ENCODE peak calls at places on chromosomes 7 and 10, in six cellular contexts. One of them, this sample, is unnamed.

GRCh38 chr10:32210306-32211045 is 136.5 kb downstream of the EPC1 start:
- DNase-seq in skeletal muscle cell: peak
- DNase-seq in adipocyte: peak
- DNase-seq in T47D: peak
- DNase-seq in activated CD4-positive, alpha-beta T cell treated with anti-CD3 and anti-CD28 coated beads for 48 hours: peak
- DNase-seq in amniotic stem cell: no peak
- DNase-seq in this sample: peak

GRCh38 chr7:138205614-138206150 is 129.4 kb downstream of the AKR1D1 start:
- DNase-seq in skeletal muscle cell: no peak
- DNase-seq in adipocyte: no peak
- DNase-seq in T47D: no peak
- DNase-seq in activated CD4-positive, alpha-beta T cell treated with anti-CD3 and anti-CD28 coated beads for 48 hours: no peak
- DNase-seq in amniotic stem cell: no peak
- DNase-seq in this sample: no peak

GRCh38 chr10:5840314-5841307 is 27.4 kb upstream of the GDI2 start:
- DNase-seq in skeletal muscle cell: peak
- DNase-seq in adipocyte: peak
- DNase-seq in T47D: no peak
- DNase-seq in activated CD4-positive, alpha-beta T cell treated with anti-CD3 and anti-CD28 coated beads for 48 hours: no peak
- DNase-seq in amniotic stem cell: no peak
- DNase-seq in this sample: no peak

GRCh38 chr7:77413861-77414424 is 2.2 kb downstream of the GSAP start:
- DNase-seq in skeletal muscle cell: no peak
- DNase-seq in adipocyte: peak
- DNase-seq in T47D: no peak
- DNase-seq in activated CD4-positive, alpha-beta T cell treated with anti-CD3 and anti-CD28 coated beads for 48 hours: no peak
- DNase-seq in amniotic stem cell: no peak
- DNase-seq in this sample: no peak

GRCh38 chr10:17512341-17513001 is 58.1 kb upstream of the ST8SIA6 start:
- DNase-seq in skeletal muscle cell: peak
- DNase-seq in adipocyte: peak
- DNase-seq in T47D: no peak
- DNase-seq in activated CD4-positive, alpha-beta T cell treated with anti-CD3 and anti-CD28 coated beads for 48 hours: no peak
- DNase-seq in amniotic stem cell: peak
- DNase-seq in this sample: peak

GRCh38 chr7:25625316-25625715 is 397.0 kb upstream of the NPVF start:
- DNase-seq in skeletal muscle cell: no peak
- DNase-seq in adipocyte: no peak
- DNase-seq in T47D: no peak
- DNase-seq in activated CD4-positive, alpha-beta T cell treated with anti-CD3 and anti-CD28 coated beads for 48 hours: no peak
- DNase-seq in amniotic stem cell: no peak
- DNase-seq in this sample: no peak

GRCh38 chr7:102005933-102006332 is 188.5 kb downstream of the CUX1 start:
- DNase-seq in skeletal muscle cell: no peak
- DNase-seq in adipocyte: no peak
- DNase-seq in T47D: no peak
- DNase-seq in activated CD4-positive, alpha-beta T cell treated with anti-CD3 and anti-CD28 coated beads for 48 hours: no peak
- DNase-seq in amniotic stem cell: no peak
- DNase-seq in this sample: no peak

GRCh38 chr7:2757361-2757903 is 69.4 kb downstream of the AMZ1 start:
- DNase-seq in skeletal muscle cell: no peak
- DNase-seq in adipocyte: peak
- DNase-seq in T47D: no peak
- DNase-seq in activated CD4-positive, alpha-beta T cell treated with anti-CD3 and anti-CD28 coated beads for 48 hours: no peak
- DNase-seq in amniotic stem cell: peak
- DNase-seq in this sample: peak

GRCh38 chr10:22229756-22230330 is 12.0 kb upstream of the EBLN1 start:
- DNase-seq in skeletal muscle cell: no peak
- DNase-seq in adipocyte: peak
- DNase-seq in T47D: no peak
- DNase-seq in activated CD4-positive, alpha-beta T cell treated with anti-CD3 and anti-CD28 coated beads for 48 hours: no peak
- DNase-seq in amniotic stem cell: no peak
- DNase-seq in this sample: no peak

GRCh38 chr10:59907918-59908807 is 1.8 kb upstream of the CCDC6 start:
- DNase-seq in skeletal muscle cell: peak
- DNase-seq in adipocyte: peak
- DNase-seq in T47D: peak
- DNase-seq in activated CD4-positive, alpha-beta T cell treated with anti-CD3 and anti-CD28 coated beads for 48 hours: peak
- DNase-seq in amniotic stem cell: peak
- DNase-seq in this sample: peak

GRCh38 chr7:74203157-74203556 is 6.6 kb upstream of the LAT2 start:
- DNase-seq in skeletal muscle cell: no peak
- DNase-seq in adipocyte: peak
- DNase-seq in T47D: peak
- DNase-seq in activated CD4-positive, alpha-beta T cell treated with anti-CD3 and anti-CD28 coated beads for 48 hours: no peak
- DNase-seq in amniotic stem cell: peak
- DNase-seq in this sample: peak

GRCh38 chr10:86265236-86265876 is 101.2 kb downstream of the GRID1 start:
- DNase-seq in skeletal muscle cell: no peak
- DNase-seq in adipocyte: no peak
- DNase-seq in T47D: no peak
- DNase-seq in activated CD4-positive, alpha-beta T cell treated with anti-CD3 and anti-CD28 coated beads for 48 hours: no peak
- DNase-seq in amniotic stem cell: no peak
- DNase-seq in this sample: no peak

GRCh38 chr10:82908096-82908495 is 1033.1 kb downstream of the NRG3 start:
- DNase-seq in skeletal muscle cell: no peak
- DNase-seq in adipocyte: no peak
- DNase-seq in T47D: no peak
- DNase-seq in activated CD4-positive, alpha-beta T cell treated with anti-CD3 and anti-CD28 coated beads for 48 hours: no peak
- DNase-seq in amniotic stem cell: no peak
- DNase-seq in this sample: no peak

GRCh38 chr7:123772652-123773051 is 23.8 kb upstream of the WASL start:
- DNase-seq in skeletal muscle cell: no peak
- DNase-seq in adipocyte: no peak
- DNase-seq in T47D: no peak
- DNase-seq in activated CD4-positive, alpha-beta T cell treated with anti-CD3 and anti-CD28 coated beads for 48 hours: no peak
- DNase-seq in amniotic stem cell: no peak
- DNase-seq in this sample: no peak

GRCh38 chr7:148697256-148697841 is 1.4 kb upstream of the CUL1 start:
- DNase-seq in skeletal muscle cell: no peak
- DNase-seq in adipocyte: peak
- DNase-seq in T47D: no peak
- DNase-seq in activated CD4-positive, alpha-beta T cell treated with anti-CD3 and anti-CD28 coated beads for 48 hours: peak
- DNase-seq in amniotic stem cell: no peak
- DNase-seq in this sample: peak

GRCh38 chr7:127897704-127898454 is 133.4 kb downstream of the LRRC4 start:
- DNase-seq in skeletal muscle cell: no peak
- DNase-seq in adipocyte: peak
- DNase-seq in T47D: no peak
- DNase-seq in activated CD4-positive, alpha-beta T cell treated with anti-CD3 and anti-CD28 coated beads for 48 hours: peak
- DNase-seq in amniotic stem cell: no peak
- DNase-seq in this sample: no peak

GRCh38 chr10:59388577-59388976 is 26.2 kb upstream of the FAM13C start:
- DNase-seq in skeletal muscle cell: no peak
- DNase-seq in adipocyte: no peak
- DNase-seq in T47D: peak
- DNase-seq in activated CD4-positive, alpha-beta T cell treated with anti-CD3 and anti-CD28 coated beads for 48 hours: no peak
- DNase-seq in amniotic stem cell: no peak
- DNase-seq in this sample: no peak

GRCh38 chr10:114131094-114131493 is 42.9 kb downstream of the CCDC186 start:
- DNase-seq in skeletal muscle cell: no peak
- DNase-seq in adipocyte: no peak
- DNase-seq in T47D: no peak
- DNase-seq in activated CD4-positive, alpha-beta T cell treated with anti-CD3 and anti-CD28 coated beads for 48 hours: no peak
- DNase-seq in amniotic stem cell: no peak
- DNase-seq in this sample: no peak